ENCODE peak calls at places on chromosome 18, in nine cellular contexts. G is GM13976, A is hepatocyte, K is stomach, U is AG08396, E is IMR-90, O is LHCN-M2, Z is GF-D8, C is NCI-H2029 treated with DMSO at 0.1 percent for 48 hours. D is an unnamed sample.

GRCh38 chr18:39711701-39712100 is 2146.1 kb upstream of the CELF4 start:
- DNase-seq in E (no peak), Z (no peak), O (no peak), U (no peak), G (no peak), C (no peak), A (no peak), K (no peak), D (no peak)

GRCh38 chr18:9561774-9562173 is 52.6 kb downstream of the PPP4R1 start:
- DNase-seq in C (no peak), O (no peak), U (no peak), G (no peak), Z (no peak), A (no peak), E (no peak), K (no peak), D (no peak)

GRCh38 chr18:77376043-77376732 is 126.5 kb downstream of the GALR1 start:
- DNase-seq in Z (no peak), C (peak), U (no peak), K (no peak), O (no peak), A (no peak), E (no peak), G (no peak), D (no peak)

GRCh38 chr18:3679254-3679653 is 229.3 kb downstream of the TGIF1 start:
- DNase-seq in U (no peak), C (no peak), Z (no peak), K (no peak), O (no peak), E (no peak), A (no peak), G (no peak), D (no peak)

GRCh38 chr18:26495267-26495666 is 53.1 kb downstream of the KCTD1 start:
- DNase-seq in K (no peak), Z (no peak), G (no peak), A (no peak), E (no peak), C (no peak), O (no peak), U (no peak), D (no peak)

GRCh38 chr18:73520229-73520628 is 627.4 kb downstream of the FBXO15 start:
- DNase-seq in Z (no peak), A (peak), U (no peak), E (peak), G (no peak), O (no peak), K (no peak), C (no peak), D (no peak)

GRCh38 chr18:55763805-55764204 is 175.8 kb upstream of the TCF4 start:
- DNase-seq in K (no peak), E (peak), U (no peak), Z (no peak), C (no peak), G (no peak), O (no peak), A (no peak), D (peak)

GRCh38 chr18:3246636-3247242 is 862 bp upstream of the MYL12A start:
- DNase-seq in E (no peak), O (no peak), C (no peak), U (no peak), A (no peak), Z (no peak), G (no peak), K (no peak), D (no peak)

GRCh38 chr18:9366126-9366714 is 31.6 kb downstream of the TWSG1 start:
- DNase-seq in Z (no peak), G (no peak), O (peak), E (peak), A (peak), U (peak), C (no peak), K (peak), D (peak)

GRCh38 chr18:49178736-49179135 is 228.0 kb upstream of the SMAD7 start:
- DNase-seq in C (no peak), E (peak), A (peak), O (no peak), U (no peak), Z (no peak), G (no peak), K (peak), D (peak)

GRCh38 chr18:3607309-3608098 is 157.5 kb downstream of the TGIF1 start:
- DNase-seq in G (no peak), U (no peak), Z (no peak), K (no peak), E (no peak), A (no peak), O (no peak), C (no peak), D (no peak)

GRCh38 chr18:3213231-3214059 is 6.3 kb downstream of the MYOM1 start:
- DNase-seq in C (no peak), O (peak), E (no peak), Z (peak), G (peak), K (no peak), U (no peak), A (no peak), D (no peak)

GRCh38 chr18:31386683-31387082 is 10.1 kb downstream of the DSG4 start:
- DNase-seq in K (no peak), A (no peak), E (no peak), C (no peak), G (no peak), U (no peak), O (no peak), Z (no peak), D (peak)

GRCh38 chr18:57397440-57397839 is 37.7 kb upstream of the ONECUT2 start:
- DNase-seq in Z (no peak), G (no peak), K (no peak), A (peak), E (peak), U (peak), O (peak), C (no peak), D (peak)

GRCh38 chr18:2641638-2642037 is 13.9 kb upstream of the SMCHD1 start:
- DNase-seq in C (peak), Z (no peak), E (peak), K (no peak), G (peak), O (no peak), U (peak), A (no peak), D (no peak)

GRCh38 chr18:78986018-78986481 is 6.4 kb downstream of the SALL3 start:
- DNase-seq in E (no peak), C (no peak), U (peak), K (no peak), Z (no peak), A (peak), O (peak), G (no peak), D (peak)

GRCh38 chr18:48913201-48913600 is 37.6 kb downstream of the SMAD7 start:
- DNase-seq in E (no peak), O (no peak), G (no peak), Z (no peak), K (peak), U (no peak), C (no peak), A (no peak), D (peak)

GRCh38 chr18:9017900-9018217 is 84.6 kb upstream of the NDUFV2 start:
- DNase-seq in G (no peak), K (no peak), O (peak), Z (no peak), U (peak), A (no peak), E (peak), C (no peak), D (peak)

GRCh38 chr18:55588876-55589595 is 1.0 kb upstream of the TCF4 start:
- DNase-seq in O (no peak), G (peak), C (no peak), E (peak), A (no peak), Z (peak), U (no peak), K (no peak), D (peak)

GRCh38 chr18:39062426-39062825 is 1496.8 kb upstream of the CELF4 start:
- DNase-seq in E (no peak), O (no peak), A (no peak), U (no peak), G (no peak), C (no peak), Z (no peak), K (no peak), D (peak)

GRCh38 chr18:48186861-48187260 is 222.3 kb downstream of the ZBTB7C start:
- DNase-seq in C (no peak), U (no peak), A (no peak), K (no peak), O (no peak), Z (no peak), G (no peak), E (no peak), D (no peak)

GRCh38 chr18:8856769-8857393 is 151.5 kb downstream of the MTCL1 start:
- DNase-seq in A (no peak), U (no peak), C (no peak), G (no peak), Z (no peak), O (no peak), K (no peak), E (no peak), D (no peak)

GRCh38 chr18:51137051-51137729 is 60.3 kb downstream of the MEX3C start:
- DNase-seq in U (no peak), E (no peak), G (no peak), O (peak), Z (no peak), K (no peak), A (no peak), C (no peak), D (no peak)

GRCh38 chr18:12891561-12891960 is 7.5 kb upstream of the PTPN2 start:
- DNase-seq in A (no peak), E (no peak), U (no peak), G (no peak), C (no peak), K (no peak), O (no peak), Z (no peak), D (no peak)

GRCh38 chr18:22318745-22319407 is 98.8 kb downstream of the CTAGE1 start:
- DNase-seq in G (no peak), Z (no peak), K (no peak), E (peak), C (no peak), O (no peak), A (peak), U (no peak), D (peak)

GRCh38 chr18:8005870-8006269 is 438.8 kb downstream of the PTPRM start:
- DNase-seq in K (no peak), A (no peak), Z (no peak), O (no peak), U (no peak), C (no peak), E (no peak), G (no peak), D (no peak)

GRCh38 chr18:49814147-49814499 is 790 bp upstream of the ACAA2 start:
- DNase-seq in C (no peak), O (peak), K (no peak), U (peak), A (peak), G (peak), Z (peak), E (peak), D (peak)

GRCh38 chr18:47528343-47528742 is 276.9 kb upstream of the SKOR2 start:
- DNase-seq in K (no peak), G (no peak), Z (peak), U (no peak), O (no peak), C (no peak), E (no peak), A (no peak), D (no peak)

GRCh38 chr18:51164327-51165290 is 32.9 kb downstream of the MEX3C start:
- DNase-seq in Z (peak), U (no peak), C (no peak), E (no peak), G (no peak), K (no peak), O (peak), A (no peak), D (no peak)

GRCh38 chr18:6775237-6775636 is 45.7 kb downstream of the ARHGAP28 start:
- DNase-seq in C (no peak), U (no peak), G (no peak), K (no peak), A (no peak), O (no peak), Z (no peak), E (no peak), D (no peak)

GRCh38 chr18:48028716-48029115 is 98.3 kb upstream of the SMAD2 start:
- DNase-seq in U (no peak), A (no peak), O (no peak), K (no peak), E (no peak), Z (no peak), C (no peak), G (no peak), D (peak)

GRCh38 chr18:51044928-51045587 is 15.0 kb downstream of the SMAD4 start:
- DNase-seq in O (no peak), G (no peak), A (no peak), Z (no peak), E (no peak), U (no peak), C (no peak), K (no peak), D (no peak)